ENCODE peak calls at places on chromosomes 1 and 21, in eight cellular contexts. One of them, this sample, is unnamed.

GRCh38 chr1:32144033-32144432 is 35.4 kb upstream of the TXLNA start:
- DNase-seq in brain microvascular endothelial cell: no peak
- DNase-seq in omental fat pad: no peak
- DNase-seq in GM10248: no peak
- DNase-seq in foreskin fibroblast: no peak
- DNase-seq in CD4-positive, alpha-beta T cell: no peak
- DNase-seq in cardiac fibroblast: no peak
- DNase-seq in astrocyte of the spinal cord: no peak
- DNase-seq in this sample: no peak

GRCh38 chr21:35316933-35317332 is 267.8 kb upstream of the RUNX1 start:
- DNase-seq in brain microvascular endothelial cell: peak
- DNase-seq in omental fat pad: peak
- DNase-seq in GM10248: no peak
- DNase-seq in foreskin fibroblast: no peak
- DNase-seq in CD4-positive, alpha-beta T cell: no peak
- DNase-seq in cardiac fibroblast: peak
- DNase-seq in astrocyte of the spinal cord: peak
- DNase-seq in this sample: no peak

GRCh38 chr1:169053196-169053595 is 53.3 kb upstream of the ATP1B1 start:
- DNase-seq in brain microvascular endothelial cell: no peak
- DNase-seq in omental fat pad: no peak
- DNase-seq in GM10248: no peak
- DNase-seq in foreskin fibroblast: no peak
- DNase-seq in CD4-positive, alpha-beta T cell: no peak
- DNase-seq in cardiac fibroblast: no peak
- DNase-seq in astrocyte of the spinal cord: no peak
- DNase-seq in this sample: no peak

GRCh38 chr1:234111458-234112142 is 207.1 kb downstream of the SLC35F3 start:
- DNase-seq in brain microvascular endothelial cell: peak
- DNase-seq in omental fat pad: no peak
- DNase-seq in GM10248: no peak
- DNase-seq in foreskin fibroblast: peak
- DNase-seq in CD4-positive, alpha-beta T cell: no peak
- DNase-seq in cardiac fibroblast: peak
- DNase-seq in astrocyte of the spinal cord: peak
- DNase-seq in this sample: peak

GRCh38 chr1:177383715-177384114 is 213.0 kb downstream of the BRINP2 start:
- DNase-seq in brain microvascular endothelial cell: no peak
- DNase-seq in omental fat pad: no peak
- DNase-seq in GM10248: no peak
- DNase-seq in foreskin fibroblast: no peak
- DNase-seq in CD4-positive, alpha-beta T cell: no peak
- DNase-seq in cardiac fibroblast: peak
- DNase-seq in astrocyte of the spinal cord: peak
- DNase-seq in this sample: no peak

GRCh38 chr1:58580186-58580585 is 3.1 kb upstream of the TACSTD2 start:
- DNase-seq in brain microvascular endothelial cell: no peak
- DNase-seq in omental fat pad: no peak
- DNase-seq in GM10248: no peak
- DNase-seq in foreskin fibroblast: no peak
- DNase-seq in CD4-positive, alpha-beta T cell: no peak
- DNase-seq in cardiac fibroblast: no peak
- DNase-seq in astrocyte of the spinal cord: peak
- DNase-seq in this sample: no peak

GRCh38 chr1:30513396-30514136 is 209.8 kb downstream of the MATN1 start:
- DNase-seq in brain microvascular endothelial cell: no peak
- DNase-seq in omental fat pad: no peak
- DNase-seq in GM10248: no peak
- DNase-seq in foreskin fibroblast: no peak
- DNase-seq in CD4-positive, alpha-beta T cell: no peak
- DNase-seq in cardiac fibroblast: no peak
- DNase-seq in astrocyte of the spinal cord: no peak
- DNase-seq in this sample: no peak

GRCh38 chr1:228017356-228018124 is 10.7 kb downstream of the WNT3A start:
- DNase-seq in brain microvascular endothelial cell: no peak
- DNase-seq in omental fat pad: no peak
- DNase-seq in GM10248: peak
- DNase-seq in foreskin fibroblast: no peak
- DNase-seq in CD4-positive, alpha-beta T cell: no peak
- DNase-seq in cardiac fibroblast: no peak
- DNase-seq in astrocyte of the spinal cord: no peak
- DNase-seq in this sample: no peak

GRCh38 chr21:42061866-42062542 is 9.1 kb upstream of the UMODL1 start:
- DNase-seq in brain microvascular endothelial cell: no peak
- DNase-seq in omental fat pad: no peak
- DNase-seq in GM10248: peak
- DNase-seq in foreskin fibroblast: no peak
- DNase-seq in CD4-positive, alpha-beta T cell: peak
- DNase-seq in cardiac fibroblast: no peak
- DNase-seq in astrocyte of the spinal cord: no peak
- DNase-seq in this sample: no peak

GRCh38 chr1:42333662-42334239 is 1.3 kb downstream of the FOXJ3 start:
- DNase-seq in brain microvascular endothelial cell: no peak
- DNase-seq in omental fat pad: no peak
- DNase-seq in GM10248: no peak
- DNase-seq in foreskin fibroblast: no peak
- DNase-seq in CD4-positive, alpha-beta T cell: no peak
- DNase-seq in cardiac fibroblast: peak
- DNase-seq in astrocyte of the spinal cord: peak
- DNase-seq in this sample: no peak

GRCh38 chr1:232614811-232615210 is 15.1 kb downstream of the SIPA1L2 start:
- DNase-seq in brain microvascular endothelial cell: no peak
- DNase-seq in omental fat pad: no peak
- DNase-seq in GM10248: no peak
- DNase-seq in foreskin fibroblast: no peak
- DNase-seq in CD4-positive, alpha-beta T cell: no peak
- DNase-seq in cardiac fibroblast: no peak
- DNase-seq in astrocyte of the spinal cord: no peak
- DNase-seq in this sample: no peak

GRCh38 chr1:15802234-15802965 is 5.0 kb downstream of the UQCRHL start:
- DNase-seq in brain microvascular endothelial cell: no peak
- DNase-seq in omental fat pad: no peak
- DNase-seq in GM10248: no peak
- DNase-seq in foreskin fibroblast: no peak
- DNase-seq in CD4-positive, alpha-beta T cell: no peak
- DNase-seq in cardiac fibroblast: no peak
- DNase-seq in astrocyte of the spinal cord: peak
- DNase-seq in this sample: peak

GRCh38 chr1:240352769-240353168 is 259.2 kb downstream of the GREM2 start:
- DNase-seq in brain microvascular endothelial cell: peak
- DNase-seq in omental fat pad: no peak
- DNase-seq in GM10248: no peak
- DNase-seq in foreskin fibroblast: no peak
- DNase-seq in CD4-positive, alpha-beta T cell: no peak
- DNase-seq in cardiac fibroblast: peak
- DNase-seq in astrocyte of the spinal cord: peak
- DNase-seq in this sample: no peak

GRCh38 chr1:245753807-245754206 is 599.0 kb downstream of the KIF26B start:
- DNase-seq in brain microvascular endothelial cell: no peak
- DNase-seq in omental fat pad: no peak
- DNase-seq in GM10248: no peak
- DNase-seq in foreskin fibroblast: no peak
- DNase-seq in CD4-positive, alpha-beta T cell: no peak
- DNase-seq in cardiac fibroblast: no peak
- DNase-seq in astrocyte of the spinal cord: no peak
- DNase-seq in this sample: no peak

GRCh38 chr1:43908226-43908625 is 25.4 kb upstream of the ARTN start:
- DNase-seq in brain microvascular endothelial cell: no peak
- DNase-seq in omental fat pad: no peak
- DNase-seq in GM10248: no peak
- DNase-seq in foreskin fibroblast: no peak
- DNase-seq in CD4-positive, alpha-beta T cell: no peak
- DNase-seq in cardiac fibroblast: no peak
- DNase-seq in astrocyte of the spinal cord: no peak
- DNase-seq in this sample: no peak

GRCh38 chr1:182766881-182767645 is 22.5 kb upstream of the NPL start:
- DNase-seq in brain microvascular endothelial cell: no peak
- DNase-seq in omental fat pad: no peak
- DNase-seq in GM10248: no peak
- DNase-seq in foreskin fibroblast: no peak
- DNase-seq in CD4-positive, alpha-beta T cell: no peak
- DNase-seq in cardiac fibroblast: no peak
- DNase-seq in astrocyte of the spinal cord: no peak
- DNase-seq in this sample: no peak

GRCh38 chr1:17460265-17460664 is 20.8 kb upstream of the RCC2 start:
- DNase-seq in brain microvascular endothelial cell: no peak
- DNase-seq in omental fat pad: no peak
- DNase-seq in GM10248: no peak
- DNase-seq in foreskin fibroblast: no peak
- DNase-seq in CD4-positive, alpha-beta T cell: no peak
- DNase-seq in cardiac fibroblast: no peak
- DNase-seq in astrocyte of the spinal cord: no peak
- DNase-seq in this sample: no peak

GRCh38 chr1:50305808-50306207 is 117.4 kb downstream of the DMRTA2 start:
- DNase-seq in brain microvascular endothelial cell: no peak
- DNase-seq in omental fat pad: no peak
- DNase-seq in GM10248: no peak
- DNase-seq in foreskin fibroblast: no peak
- DNase-seq in CD4-positive, alpha-beta T cell: no peak
- DNase-seq in cardiac fibroblast: no peak
- DNase-seq in astrocyte of the spinal cord: no peak
- DNase-seq in this sample: no peak

GRCh38 chr1:172246521-172247390 is 173.7 kb upstream of the C1orf105 start:
- DNase-seq in brain microvascular endothelial cell: no peak
- DNase-seq in omental fat pad: no peak
- DNase-seq in GM10248: no peak
- DNase-seq in foreskin fibroblast: no peak
- DNase-seq in CD4-positive, alpha-beta T cell: no peak
- DNase-seq in cardiac fibroblast: no peak
- DNase-seq in astrocyte of the spinal cord: no peak
- DNase-seq in this sample: no peak

GRCh38 chr1:44819257-44819593 is 10.9 kb downstream of the BTBD19 start:
- DNase-seq in brain microvascular endothelial cell: no peak
- DNase-seq in omental fat pad: no peak
- DNase-seq in GM10248: no peak
- DNase-seq in foreskin fibroblast: no peak
- DNase-seq in CD4-positive, alpha-beta T cell: no peak
- DNase-seq in cardiac fibroblast: no peak
- DNase-seq in astrocyte of the spinal cord: no peak
- DNase-seq in this sample: no peak

GRCh38 chr1:43666608-43667007 is 16.7 kb downstream of the KDM4A start:
- DNase-seq in brain microvascular endothelial cell: no peak
- DNase-seq in omental fat pad: no peak
- DNase-seq in GM10248: no peak
- DNase-seq in foreskin fibroblast: no peak
- DNase-seq in CD4-positive, alpha-beta T cell: no peak
- DNase-seq in cardiac fibroblast: no peak
- DNase-seq in astrocyte of the spinal cord: peak
- DNase-seq in this sample: no peak

GRCh38 chr1:200535605-200536004 is 84.9 kb downstream of the KIF14 start:
- DNase-seq in brain microvascular endothelial cell: no peak
- DNase-seq in omental fat pad: no peak
- DNase-seq in GM10248: peak
- DNase-seq in foreskin fibroblast: no peak
- DNase-seq in CD4-positive, alpha-beta T cell: peak
- DNase-seq in cardiac fibroblast: no peak
- DNase-seq in astrocyte of the spinal cord: no peak
- DNase-seq in this sample: peak
- TF ChIP-seq CTCF in brain microvascular endothelial cell: peak
- TF ChIP-seq CTCF in omental fat pad: no peak
- TF ChIP-seq CTCF in GM10248: peak
- TF ChIP-seq CTCF in foreskin fibroblast: no peak
- TF ChIP-seq CTCF in CD4-positive, alpha-beta T cell: peak
- TF ChIP-seq CTCF in cardiac fibroblast: no peak
- TF ChIP-seq CTCF in astrocyte of the spinal cord: peak
- TF ChIP-seq CTCF in this sample: no peak

DNA sequence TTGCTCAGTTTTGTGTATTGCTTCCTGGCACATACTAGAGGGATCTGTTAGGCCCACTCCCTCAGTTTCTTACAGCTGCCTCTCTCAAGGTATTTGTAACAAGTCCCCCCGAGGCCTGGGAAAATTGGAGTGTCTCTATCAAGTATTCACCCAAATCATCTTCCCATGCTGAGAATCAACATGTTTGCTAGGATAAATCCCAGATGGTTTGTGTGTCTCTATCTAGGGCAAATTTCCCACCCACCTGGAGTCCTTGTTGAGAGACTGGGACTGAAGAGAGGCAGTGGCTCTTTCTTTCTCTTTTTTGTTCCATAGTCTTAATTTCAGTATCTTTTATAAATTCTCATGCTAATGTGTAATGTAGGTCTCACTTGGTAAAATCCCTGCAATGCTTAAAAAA is 58.0 kb downstream of the OLFM3 start:
- DNase-seq in brain microvascular endothelial cell: no peak
- DNase-seq in omental fat pad: no peak
- DNase-seq in GM10248: no peak
- DNase-seq in foreskin fibroblast: no peak
- DNase-seq in CD4-positive, alpha-beta T cell: no peak
- DNase-seq in cardiac fibroblast: no peak
- DNase-seq in astrocyte of the spinal cord: no peak
- DNase-seq in this sample: no peak
- TF ChIP-seq CTCF in brain microvascular endothelial cell: no peak
- TF ChIP-seq CTCF in omental fat pad: no peak
- TF ChIP-seq CTCF in GM10248: no peak
- TF ChIP-seq CTCF in foreskin fibroblast: no peak
- TF ChIP-seq CTCF in CD4-positive, alpha-beta T cell: no peak
- TF ChIP-seq CTCF in cardiac fibroblast: no peak
- TF ChIP-seq CTCF in astrocyte of the spinal cord: no peak
- TF ChIP-seq CTCF in this sample: no peak

DNA sequence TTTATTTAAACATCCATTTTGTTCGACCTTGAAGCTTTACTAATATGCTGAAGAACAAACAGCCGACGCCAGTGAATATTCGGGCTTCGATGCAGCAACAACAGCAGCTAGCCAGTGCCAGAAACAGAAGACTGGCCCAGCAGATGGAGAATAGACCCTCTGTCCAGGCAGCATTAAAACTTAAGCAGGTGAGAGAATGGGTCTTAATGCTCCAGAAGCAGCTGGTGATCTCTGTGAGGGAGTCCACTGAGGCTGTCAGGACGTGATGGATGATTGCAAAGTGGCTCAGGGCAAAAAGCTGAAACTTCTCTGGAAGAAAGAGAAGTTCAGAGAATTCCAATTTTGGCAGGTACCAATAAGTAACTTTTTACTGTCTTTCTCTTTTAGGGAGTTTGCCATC is 4.4 kb downstream of the CHTOP start:
- DNase-seq in brain microvascular endothelial cell: no peak
- DNase-seq in omental fat pad: no peak
- DNase-seq in GM10248: no peak
- DNase-seq in foreskin fibroblast: no peak
- DNase-seq in CD4-positive, alpha-beta T cell: no peak
- DNase-seq in cardiac fibroblast: no peak
- DNase-seq in astrocyte of the spinal cord: no peak
- DNase-seq in this sample: no peak
- TF ChIP-seq CTCF in brain microvascular endothelial cell: no peak
- TF ChIP-seq CTCF in omental fat pad: no peak
- TF ChIP-seq CTCF in GM10248: no peak
- TF ChIP-seq CTCF in foreskin fibroblast: no peak
- TF ChIP-seq CTCF in CD4-positive, alpha-beta T cell: no peak
- TF ChIP-seq CTCF in cardiac fibroblast: no peak
- TF ChIP-seq CTCF in astrocyte of the spinal cord: no peak
- TF ChIP-seq CTCF in this sample: no peak

GRCh38 chr1:96684737-96685136 is 36.8 kb upstream of the PTBP2 start:
- DNase-seq in brain microvascular endothelial cell: no peak
- DNase-seq in omental fat pad: no peak
- DNase-seq in GM10248: no peak
- DNase-seq in foreskin fibroblast: no peak
- DNase-seq in CD4-positive, alpha-beta T cell: no peak
- DNase-seq in cardiac fibroblast: no peak
- DNase-seq in astrocyte of the spinal cord: no peak
- DNase-seq in this sample: no peak

GRCh38 chr1:96683931-96684330 is 37.7 kb upstream of the PTBP2 start:
- DNase-seq in brain microvascular endothelial cell: no peak
- DNase-seq in omental fat pad: no peak
- DNase-seq in GM10248: no peak
- DNase-seq in foreskin fibroblast: no peak
- DNase-seq in CD4-positive, alpha-beta T cell: no peak
- DNase-seq in cardiac fibroblast: peak
- DNase-seq in astrocyte of the spinal cord: no peak
- DNase-seq in this sample: no peak

GRCh38 chr1:96688737-96689136 is 32.8 kb upstream of the PTBP2 start:
- DNase-seq in brain microvascular endothelial cell: no peak
- DNase-seq in omental fat pad: no peak
- DNase-seq in GM10248: no peak
- DNase-seq in foreskin fibroblast: no peak
- DNase-seq in CD4-positive, alpha-beta T cell: no peak
- DNase-seq in cardiac fibroblast: no peak
- DNase-seq in astrocyte of the spinal cord: no peak
- DNase-seq in this sample: no peak
- TF ChIP-seq CTCF in brain microvascular endothelial cell: no peak
- TF ChIP-seq CTCF in omental fat pad: no peak
- TF ChIP-seq CTCF in GM10248: no peak
- TF ChIP-seq CTCF in foreskin fibroblast: no peak
- TF ChIP-seq CTCF in CD4-positive, alpha-beta T cell: no peak
- TF ChIP-seq CTCF in cardiac fibroblast: no peak
- TF ChIP-seq CTCF in astrocyte of the spinal cord: no peak
- TF ChIP-seq CTCF in this sample: no peak